ENCODE peak calls at places on chromosomes 6 and 20, in ten cellular contexts. T is A549, K is ovary, Z is transverse colon, D is tibial nerve, F is stomach, E is esophagus muscularis mucosa, G is suprapubic skin, A is GM12878, Y is sigmoid colon. B is an unnamed sample.

GRCh38 chr6:95094751-95095150 is 482.6 kb upstream of the MANEA start:
- DNase-seq in D (no peak), A (no peak), E (no peak), T (no peak), Y (no peak), Z (no peak), K (no peak), G (no peak), F (no peak), B (no peak)

GRCh38 chr6:156778615-156779205 is 1.5 kb downstream of the ARID1B start:
- DNase-seq in Z (peak; percentile 65), A (no peak), Y (peak; percentile 80), T (no peak), D (peak; percentile 23), F (peak; percentile 56), E (no peak), G (peak; percentile 74), K (peak; percentile 76), B (peak; percentile 34)

GRCh38 chr6:95203153-95203754 is 374.1 kb upstream of the MANEA start:
- DNase-seq in D (no peak), A (no peak), G (no peak), Y (no peak), F (no peak), T (no peak), K (no peak), Z (no peak), E (no peak), B (peak; percentile 10)

GRCh38 chr6:44487002-44487401 is 99.5 kb downstream of the CDC5L start:
- DNase-seq in K (no peak), A (no peak), G (no peak), D (no peak), Z (no peak), T (no peak), F (no peak), E (no peak), Y (no peak), B (no peak)

GRCh38 chr20:44566018-44566417 is 16.4 kb upstream of the PKIG start:
- DNase-seq in F (no peak), A (no peak), D (no peak), E (no peak), T (no peak), Y (no peak), G (no peak), Z (no peak), K (no peak), B (no peak)

GRCh38 chr20:56716806-56717205 is 87.7 kb downstream of the TFAP2C start:
- DNase-seq in K (no peak), T (no peak), Z (no peak), F (no peak), G (no peak), Y (no peak), E (no peak), A (no peak), D (no peak), B (no peak)

GRCh38 chr6:7106752-7107577 is 796 bp upstream of the RREB1 start:
- DNase-seq in K (peak; percentile 72), A (no peak), Z (peak; percentile 58), F (no peak), T (peak; percentile 45), G (peak; percentile 79), Y (peak; percentile 75), E (no peak), D (peak; percentile 19), B (no peak)

GRCh38 chr20:33010133-33010504 is 2.6 kb downstream of the BPIFB2 start:
- DNase-seq in E (no peak), A (no peak), G (no peak), T (no peak), K (no peak), D (no peak), Z (no peak), Y (no peak), F (peak; percentile 49), B (no peak)

GRCh38 chr6:705047-705446 is 12.1 kb upstream of the EXOC2 start:
- DNase-seq in T (no peak), D (no peak), K (no peak), Y (no peak), A (no peak), F (no peak), G (no peak), Z (no peak), E (no peak), B (no peak)

GRCh38 chr20:37275125-37275524 is 13.5 kb upstream of the GHRH start:
- DNase-seq in K (no peak), F (no peak), T (no peak), Z (no peak), Y (no peak), G (no peak), D (no peak), A (no peak), E (no peak), B (peak; percentile 56)

GRCh38 chr6:33314515-33314942 is 651 bp upstream of the TAPBP start:
- DNase-seq in Y (peak; percentile 89), E (peak; percentile 93), G (peak; percentile 91), A (no peak), F (peak; percentile 39), K (peak; percentile 67), T (peak; percentile 65), D (no peak), Z (peak; percentile 76), B (peak; percentile 80)

GRCh38 chr20:58574014-58574413 is 58.8 kb upstream of the APCDD1L start:
- DNase-seq in D (no peak), T (no peak), F (no peak), Y (no peak), A (no peak), G (no peak), E (no peak), K (no peak), Z (no peak), B (no peak)

GRCh38 chr20:32018269-32019155 is 8.3 kb downstream of the CCM2L start:
- DNase-seq in K (peak; percentile 56), A (no peak), D (peak; percentile 38), Y (no peak), F (peak; percentile 75), T (peak; percentile 77), G (peak; percentile 73), E (no peak), Z (peak; percentile 71), B (peak; percentile 76)

GRCh38 chr20:40749985-40750506 is 61.0 kb upstream of the MAFB start:
- DNase-seq in D (no peak), T (no peak), Y (no peak), G (no peak), F (no peak), Z (no peak), K (no peak), E (no peak), A (no peak), B (no peak)

GRCh38 chr6:140380371-140381218 is 1006.1 kb upstream of the CITED2 start:
- DNase-seq in G (no peak), T (no peak), F (no peak), Y (no peak), D (no peak), A (no peak), K (no peak), E (no peak), Z (no peak), B (peak; percentile 88)

GRCh38 chr6:170178561-170179477 is 112.1 kb downstream of the DLL1 start:
- DNase-seq in D (no peak), F (peak; percentile 93), K (no peak), E (peak; percentile 84), Z (peak; percentile 51), G (peak; percentile 81), A (no peak), T (no peak), Y (peak; percentile 66), B (no peak)
- TF ChIP-seq EP300 in D (no peak), F (no peak), K (no peak), E (no peak), Z (no peak), G (no peak), A (no peak), T (no peak), Y (no peak), B (no peak)

GRCh38 chr6:16805190-16805860 is 44.1 kb upstream of the ATXN1 start:
- DNase-seq in K (no peak), Y (no peak), A (no peak), G (no peak), D (no peak), E (no peak), F (no peak), Z (no peak), T (no peak), B (peak; percentile 23)
- TF ChIP-seq EP300 in K (no peak), Y (no peak), A (no peak), G (no peak), D (no peak), E (no peak), F (no peak), Z (no peak), T (no peak), B (no peak)

GRCh38 chr6:155273438-155273837 is 9.6 kb downstream of the CLDN20 start:
- DNase-seq in T (no peak), Y (no peak), G (no peak), A (no peak), D (no peak), F (no peak), K (no peak), E (no peak), Z (no peak), B (no peak)
- TF ChIP-seq EP300 in T (no peak), Y (no peak), G (no peak), A (no peak), D (no peak), F (no peak), K (no peak), E (no peak), Z (no peak), B (no peak)

GRCh38 chr6:38054526-38054925 is 235.0 kb downstream of the ZFAND3 start:
- DNase-seq in Z (no peak), K (no peak), E (no peak), G (no peak), D (no peak), A (no peak), Y (no peak), F (no peak), T (no peak), B (peak; percentile 70)

GRCh38 chr6:38055210-38055609 is 235.7 kb downstream of the ZFAND3 start:
- DNase-seq in K (no peak), A (no peak), D (no peak), Z (no peak), T (no peak), G (no peak), Y (no peak), F (no peak), E (no peak), B (no peak)

GRCh38 chr6:38062066-38062465 is 242.5 kb downstream of the ZFAND3 start:
- DNase-seq in E (no peak), G (no peak), F (no peak), A (no peak), Z (no peak), K (no peak), D (no peak), T (no peak), Y (no peak), B (no peak)

GRCh38 chr6:38056361-38056760 is 236.8 kb downstream of the ZFAND3 start:
- DNase-seq in F (no peak), T (no peak), E (no peak), G (no peak), K (no peak), Z (no peak), A (no peak), Y (no peak), D (no peak), B (no peak)

DNA sequence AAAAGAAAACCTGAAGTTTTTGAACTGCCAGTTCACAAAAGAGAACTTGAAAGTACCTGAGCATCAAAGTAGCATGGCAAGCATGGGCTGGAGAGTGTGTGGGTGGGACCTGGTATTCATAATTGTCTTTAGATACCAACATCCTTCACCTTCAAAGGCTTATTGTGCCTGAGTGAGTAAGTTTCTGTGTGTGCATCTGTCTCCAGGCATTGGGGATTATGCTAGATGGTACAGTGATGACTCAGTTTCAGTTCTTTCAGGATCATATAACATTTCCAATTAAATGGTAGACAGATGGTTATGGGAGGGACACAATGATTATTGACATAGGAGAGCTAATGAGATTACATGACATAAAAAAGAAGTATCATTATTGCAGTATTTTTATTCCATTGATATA is 238.5 kb downstream of the ZFAND3 start:
- DNase-seq in Y (no peak), K (no peak), G (no peak), D (no peak), E (no peak), T (no peak), Z (no peak), F (no peak), A (peak; percentile 20), B (peak; percentile 20)
- TF ChIP-seq EP300 in Y (no peak), K (no peak), G (no peak), D (no peak), E (no peak), T (no peak), Z (no peak), F (no peak), A (no peak), B (no peak)